ENCODE peak calls at places on chromosomes 16 and 17, in four cellular contexts. Q, Z, S and G are unnamed samples.

GRCh38 chr16:84116720-84117481 is at the start of gene MBTPS1:
- DNase-seq in Z (peak), Q (peak), S (peak), G (peak)

GRCh38 chr16:71564377-71564967 is 12.4 kb downstream of the TAT start:
- DNase-seq in S (no peak), Z (no peak), Q (no peak), G (no peak)

GRCh38 chr16:27169511-27170071 is 33.7 kb upstream of the KDM8 start:
- DNase-seq in S (no peak), Q (peak), Z (peak), G (peak)

GRCh38 chr16:85448557-85449194 is 164.4 kb upstream of the GSE1 start:
- DNase-seq in S (no peak), Z (no peak), Q (no peak), G (no peak)

GRCh38 chr17:78253946-78254672 is 22.7 kb downstream of the TMEM235 start:
- DNase-seq in S (peak), Z (peak), Q (peak), G (peak)

GRCh38 chr16:12507366-12507765 is 296.3 kb downstream of the CPPED1 start:
- DNase-seq in Q (peak), S (no peak), Z (peak), G (no peak)

GRCh38 chr16:69105501-69106361 is at the start of gene HAS3:
- DNase-seq in S (peak), Z (peak), Q (peak), G (peak)

GRCh38 chr17:9928601-9929341 is 23.7 kb upstream of the RCVRN start:
- DNase-seq in S (peak), Z (peak), Q (peak), G (peak)

GRCh38 chr16:25699069-25699468 is 7.3 kb downstream of the HS3ST4 start:
- DNase-seq in Z (no peak), S (no peak), Q (no peak), G (no peak)

GRCh38 chr16:4604401-4604800 is 10.3 kb downstream of the UBALD1 start:
- DNase-seq in Z (no peak), S (no peak), Q (no peak), G (no peak)

GRCh38 chr17:9802701-9803100 is 11.3 kb upstream of the DHRS7C start:
- DNase-seq in Q (no peak), Z (no peak), S (no peak), G (no peak)

GRCh38 chr17:61405047-61405685 is 5.5 kb downstream of the TBX2 start:
- DNase-seq in Q (peak), Z (no peak), S (no peak), G (peak)

GRCh38 chr17:79024901-79025737 is 1.1 kb downstream of the C1QTNF1 start:
- DNase-seq in Q (no peak), S (no peak), Z (peak), G (no peak)

GRCh38 chr17:68048996-68049395 is 13.5 kb downstream of the KPNA2 start:
- DNase-seq in S (no peak), Z (no peak), Q (no peak), G (peak)

GRCh38 chr16:54283735-54284318 is 2.8 kb downstream of the IRX3 start:
- DNase-seq in Z (no peak), Q (no peak), S (no peak), G (no peak)

GRCh38 chr16:89700649-89701424 is 668 bp downstream of the SPATA2L start:
- DNase-seq in Q (peak), S (no peak), Z (peak), G (peak)

GRCh38 chr17:67239597-67239996 is 5.4 kb downstream of the HELZ start:
- DNase-seq in Z (peak), Q (peak), S (no peak), G (no peak)

GRCh38 chr17:66301864-66302741 is at the start of gene PRKCA:
- DNase-seq in Q (peak), S (peak), Z (peak), G (peak)

GRCh38 chr17:40820228-40820838 is 2.1 kb downstream of the KRT10 start:
- DNase-seq in Z (no peak), Q (no peak), S (no peak), G (no peak)

GRCh38 chr16:66262253-66263167 is 104.0 kb upstream of the CDH5 start:
- DNase-seq in Q (peak), S (no peak), Z (peak), G (no peak)

GRCh38 chr16:1781758-1782407 is 488 bp downstream of the SPSB3 start:
- DNase-seq in S (peak), Z (peak), Q (peak), G (no peak)

GRCh38 chr17:82231312-82231561 is 2.4 kb downstream of the SLC16A3 start:
- DNase-seq in S (no peak), Z (no peak), Q (no peak), G (no peak)

GRCh38 chr17:73122953-73123605 is 30.6 kb upstream of the SLC39A11 start:
- DNase-seq in S (no peak), Z (no peak), Q (no peak), G (no peak)

GRCh38 chr16:30533748-30534367 is 800 bp downstream of the ZNF747 start:
- DNase-seq in S (no peak), Z (no peak), Q (no peak), G (no peak)

GRCh38 chr17:58369214-58370031 is 17.4 kb upstream of the SUPT4H1 start:
- DNase-seq in Z (no peak), Q (no peak), S (no peak), G (no peak)

GRCh38 chr17:36578671-36579070 is 13.0 kb upstream of the DHRS11 start:
- DNase-seq in Q (peak), S (no peak), Z (no peak), G (no peak)

GRCh38 chr17:38454528-38454927 is 26.3 kb downstream of the ARHGAP23 start:
- DNase-seq in S (no peak), Q (peak), Z (peak), G (no peak)

GRCh38 chr17:38451030-38451839 is 23.0 kb downstream of the ARHGAP23 start:
- DNase-seq in S (no peak), Q (peak), Z (no peak), G (peak)

GRCh38 chr17:38453951-38454421 is 25.7 kb downstream of the ARHGAP23 start:
- DNase-seq in Q (peak), S (no peak), Z (peak), G (no peak)

GRCh38 chr17:38451840-38452529 is 23.7 kb downstream of the ARHGAP23 start:
- DNase-seq in Q (peak), Z (peak), S (no peak), G (peak)

GRCh38 chr17:38452719-38453118 is 24.5 kb downstream of the ARHGAP23 start:
- DNase-seq in S (no peak), Z (peak), Q (no peak), G (no peak)
- H3K14ac ChIP-seq in S (no peak), Z (no peak), Q (peak), G (no peak)

DNA sequence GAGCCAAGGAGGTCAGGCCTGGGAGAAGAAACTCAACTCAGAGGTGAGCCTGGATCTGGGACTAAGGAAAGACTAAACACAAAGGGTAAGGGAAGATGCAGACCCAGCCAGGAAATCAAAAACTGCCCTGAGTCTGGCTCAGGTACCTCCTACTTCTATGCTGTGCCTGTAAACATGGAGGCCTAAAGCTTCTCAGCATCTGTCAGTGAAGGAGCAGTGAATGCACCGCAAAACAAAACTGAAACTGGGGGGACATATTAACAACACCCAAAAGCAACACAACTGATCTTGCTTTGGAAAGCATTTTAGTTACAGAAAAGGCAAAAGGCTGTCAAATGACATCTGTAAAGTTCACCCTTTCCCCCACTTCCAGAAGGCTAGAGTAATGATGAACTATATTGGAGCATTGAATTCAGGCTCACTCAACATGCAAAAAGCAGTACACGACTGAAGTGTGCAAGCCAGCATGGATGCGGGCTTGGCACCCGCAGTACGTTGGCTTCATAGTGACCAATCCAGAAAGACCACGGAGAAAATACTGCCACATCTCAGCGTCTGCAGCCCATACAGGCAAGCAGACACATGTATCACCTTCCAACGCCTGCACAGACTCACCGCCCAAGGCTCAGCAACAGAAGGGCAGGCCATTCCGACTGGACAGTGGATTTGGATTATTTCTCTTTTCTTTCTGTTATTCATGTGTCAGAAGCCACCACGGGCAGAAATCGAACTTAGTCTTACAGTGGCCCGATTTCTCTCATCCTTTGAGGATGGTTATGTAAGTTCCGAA is 3.8 kb downstream of the TBC1D16 start:
- DNase-seq in Z (no peak), Q (no peak), S (no peak), G (peak)
- H3K14ac ChIP-seq in Z (no peak), Q (no peak), S (no peak), G (no peak)

GRCh38 chr17:44106801-44107200 is 16.6 kb downstream of the HDAC5 start:
- DNase-seq in Q (no peak), Z (no peak), S (no peak), G (no peak)
- H3K14ac ChIP-seq in Q (peak), Z (no peak), S (no peak), G (no peak)

GRCh38 chr17:31422443-31422842 is 31.0 kb downstream of the RAB11FIP4 start:
- DNase-seq in S (no peak), Q (no peak), Z (no peak), G (no peak)
- H3K14ac ChIP-seq in S (no peak), Q (no peak), Z (no peak), G (no peak)

GRCh38 chr17:81037783-81038733 is 3.1 kb downstream of the BAIAP2 start:
- DNase-seq in Q (no peak), S (no peak), Z (peak), G (peak)

GRCh38 chr17:81037026-81037782 is 2.3 kb downstream of the BAIAP2 start:
- DNase-seq in Q (no peak), Z (peak), S (no peak), G (no peak)

GRCh38 chr17:81035389-81036127 is 607 bp downstream of the BAIAP2 start:
- DNase-seq in Q (no peak), S (no peak), Z (peak), G (no peak)

GRCh38 chr17:81034779-81035388 is at the start of gene BAIAP2:
- DNase-seq in Q (peak), Z (peak), S (peak), G (peak)

DNA sequence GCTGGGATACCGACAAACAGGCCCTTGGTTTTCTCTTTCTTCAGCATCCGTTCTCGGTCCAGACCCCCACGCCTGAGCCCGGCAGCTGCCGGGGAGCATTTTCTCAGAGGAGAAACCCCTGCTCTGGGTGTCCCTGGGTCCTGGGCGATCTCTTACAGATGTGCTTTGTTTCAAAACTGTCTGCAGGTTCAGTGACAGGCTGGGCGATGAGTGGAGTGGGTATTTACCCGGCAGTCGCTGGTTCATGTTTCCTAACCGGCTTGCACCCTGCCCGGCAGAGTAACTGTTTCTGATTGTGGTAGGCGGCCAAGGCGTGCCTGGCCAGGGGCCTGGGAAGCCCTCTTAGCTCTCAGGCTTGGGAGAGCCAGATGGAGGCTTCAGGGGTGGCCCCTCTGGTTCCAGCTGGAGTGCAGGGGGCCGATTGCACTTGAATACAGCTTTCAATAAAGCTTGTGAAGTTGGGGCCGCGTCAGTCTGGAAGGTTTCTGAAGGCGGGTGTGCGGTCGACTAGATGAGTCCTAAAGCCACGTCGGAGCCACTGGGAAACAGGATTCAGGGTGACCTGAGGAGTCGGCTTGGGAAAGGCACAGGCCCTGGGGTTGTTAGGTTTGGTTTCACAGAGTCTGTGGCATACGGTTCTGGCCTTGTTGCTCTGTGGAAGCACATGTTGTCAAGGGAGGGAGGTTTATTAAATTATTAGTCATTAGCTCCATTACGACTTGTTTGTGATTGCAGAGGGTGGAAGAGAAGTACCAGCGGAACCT is 1.4 kb downstream of the BAIAP2 start:
- DNase-seq in Z (peak), S (no peak), Q (no peak), G (no peak)
- H3K14ac ChIP-seq in Z (no peak), S (peak), Q (peak), G (no peak)